ENCODE peak calls at places on chromosomes 16 and 17, in four cellular contexts. One of them, this sample, is unnamed.

GRCh38 chr16:29029168-29029994 is 44.5 kb downstream of the LAT start:
- DNase-seq in A549: peak; percentile 25
- DNase-seq in lower lobe of right lung: no peak
- DNase-seq in left ventricle myocardium inferior: no peak
- DNase-seq in this sample: no peak

GRCh38 chr17:40607641-40608040 is 40.0 kb downstream of the SMARCE1 start:
- DNase-seq in A549: no peak
- DNase-seq in lower lobe of right lung: no peak
- DNase-seq in left ventricle myocardium inferior: no peak
- DNase-seq in this sample: no peak

GRCh38 chr16:87681990-87682570 is 79.8 kb downstream of the JPH3 start:
- DNase-seq in A549: peak; percentile 46
- DNase-seq in lower lobe of right lung: no peak
- DNase-seq in left ventricle myocardium inferior: no peak
- DNase-seq in this sample: no peak

GRCh38 chr16:83393196-83393981 is 414.4 kb upstream of the HSBP1 start:
- DNase-seq in A549: no peak
- DNase-seq in lower lobe of right lung: no peak
- DNase-seq in left ventricle myocardium inferior: no peak
- DNase-seq in this sample: peak; percentile 4

GRCh38 chr16:66030036-66030435 is 336.5 kb upstream of the CDH5 start:
- DNase-seq in A549: no peak
- DNase-seq in lower lobe of right lung: no peak
- DNase-seq in left ventricle myocardium inferior: no peak
- DNase-seq in this sample: no peak

GRCh38 chr16:85955566-85955965 is 56.6 kb downstream of the IRF8 start:
- DNase-seq in A549: no peak
- DNase-seq in lower lobe of right lung: no peak
- DNase-seq in left ventricle myocardium inferior: no peak
- DNase-seq in this sample: no peak

GRCh38 chr17:32482568-32483320 is 4.0 kb upstream of the CDK5R1 start:
- DNase-seq in A549: no peak
- DNase-seq in lower lobe of right lung: no peak
- DNase-seq in left ventricle myocardium inferior: no peak
- DNase-seq in this sample: no peak

GRCh38 chr17:49817993-49818392 is 29.5 kb downstream of the KAT7 start:
- DNase-seq in A549: no peak
- DNase-seq in lower lobe of right lung: no peak
- DNase-seq in left ventricle myocardium inferior: no peak
- DNase-seq in this sample: no peak

GRCh38 chr16:50708373-50709060 is 15.1 kb downstream of the NOD2 start:
- DNase-seq in A549: no peak
- DNase-seq in lower lobe of right lung: peak; percentile 60
- DNase-seq in left ventricle myocardium inferior: no peak
- DNase-seq in this sample: no peak

GRCh38 chr16:82038941-82039340 is 3.9 kb downstream of the HSD17B2 start:
- DNase-seq in A549: no peak
- DNase-seq in lower lobe of right lung: no peak
- DNase-seq in left ventricle myocardium inferior: no peak
- DNase-seq in this sample: no peak

GRCh38 chr16:89602273-89602951 is 11.0 kb upstream of the DPEP1 start:
- DNase-seq in A549: peak; percentile 56
- DNase-seq in lower lobe of right lung: no peak
- DNase-seq in left ventricle myocardium inferior: no peak
- DNase-seq in this sample: peak; percentile 29

GRCh38 chr17:2102931-2103398 is 48.1 kb downstream of the HIC1 start:
- DNase-seq in A549: no peak
- DNase-seq in lower lobe of right lung: no peak
- DNase-seq in left ventricle myocardium inferior: no peak
- DNase-seq in this sample: no peak

GRCh38 chr17:63309021-63309420 is 137.1 kb downstream of the CYB561 start:
- DNase-seq in A549: no peak
- DNase-seq in lower lobe of right lung: no peak
- DNase-seq in left ventricle myocardium inferior: no peak
- DNase-seq in this sample: no peak

GRCh38 chr17:62995377-62995885 is 29.4 kb downstream of the TANC2 start:
- DNase-seq in A549: peak; percentile 40
- DNase-seq in lower lobe of right lung: no peak
- DNase-seq in left ventricle myocardium inferior: no peak
- DNase-seq in this sample: no peak

GRCh38 chr17:58570758-58571157 is 56.3 kb upstream of the MTMR4 start:
- DNase-seq in A549: no peak
- DNase-seq in lower lobe of right lung: no peak
- DNase-seq in left ventricle myocardium inferior: no peak
- DNase-seq in this sample: no peak

GRCh38 chr17:7323731-7324437 is 5.3 kb downstream of the NEURL4 start:
- DNase-seq in A549: peak; percentile 83
- DNase-seq in lower lobe of right lung: peak; percentile 75
- DNase-seq in left ventricle myocardium inferior: peak; percentile 50
- DNase-seq in this sample: peak; percentile 61

GRCh38 chr16:13021996-13022395 is 120.6 kb downstream of the SHISA9 start:
- DNase-seq in A549: no peak
- DNase-seq in lower lobe of right lung: no peak
- DNase-seq in left ventricle myocardium inferior: no peak
- DNase-seq in this sample: no peak

GRCh38 chr17:57455063-57455914 is 199.0 kb downstream of the MSI2 start:
- DNase-seq in A549: no peak
- DNase-seq in lower lobe of right lung: no peak
- DNase-seq in left ventricle myocardium inferior: no peak
- DNase-seq in this sample: no peak

GRCh38 chr16:90046971-90047713 is 27.9 kb upstream of the DBNDD1 start:
- DNase-seq in A549: no peak
- DNase-seq in lower lobe of right lung: peak; percentile 81
- DNase-seq in left ventricle myocardium inferior: peak; percentile 65
- DNase-seq in this sample: peak; percentile 58

GRCh38 chr16:58264961-58265479 is 29.8 kb downstream of the PRSS54 start:
- DNase-seq in A549: peak; percentile 44
- DNase-seq in lower lobe of right lung: no peak
- DNase-seq in left ventricle myocardium inferior: no peak
- DNase-seq in this sample: no peak

GRCh38 chr16:4489030-4489429 is 12.8 kb downstream of the HMOX2 start:
- DNase-seq in A549: no peak
- DNase-seq in lower lobe of right lung: no peak
- DNase-seq in left ventricle myocardium inferior: no peak
- DNase-seq in this sample: no peak

GRCh38 chr16:88686062-88686438 is 257 bp downstream of the SNAI3 start:
- DNase-seq in A549: no peak
- DNase-seq in lower lobe of right lung: peak; percentile 74
- DNase-seq in left ventricle myocardium inferior: no peak
- DNase-seq in this sample: peak; percentile 37

GRCh38 chr16:80176114-80176513 is 364.7 kb upstream of the DYNLRB2 start:
- DNase-seq in A549: no peak
- DNase-seq in lower lobe of right lung: no peak
- DNase-seq in left ventricle myocardium inferior: no peak
- DNase-seq in this sample: no peak

GRCh38 chr17:35241520-35241919 is 1.4 kb upstream of the SLFN5 start:
- DNase-seq in A549: no peak
- DNase-seq in lower lobe of right lung: no peak
- DNase-seq in left ventricle myocardium inferior: no peak
- DNase-seq in this sample: no peak

GRCh38 chr16:56969769-56970168 is 8.0 kb downstream of the CETP start:
- DNase-seq in A549: no peak
- DNase-seq in lower lobe of right lung: no peak
- DNase-seq in left ventricle myocardium inferior: no peak
- DNase-seq in this sample: no peak

GRCh38 chr16:89670496-89671431 is 13.1 kb downstream of the SPATA33 start:
- DNase-seq in A549: no peak
- DNase-seq in lower lobe of right lung: no peak
- DNase-seq in left ventricle myocardium inferior: no peak
- DNase-seq in this sample: no peak

GRCh38 chr16:4517812-4518211 is 20.8 kb downstream of the CDIP1 start:
- DNase-seq in A549: peak; percentile 40
- DNase-seq in lower lobe of right lung: no peak
- DNase-seq in left ventricle myocardium inferior: no peak
- DNase-seq in this sample: no peak

GRCh38 chr17:4520881-4521600 is 22.4 kb downstream of the SPNS2 start:
- DNase-seq in A549: no peak
- DNase-seq in lower lobe of right lung: peak; percentile 86
- DNase-seq in left ventricle myocardium inferior: no peak
- DNase-seq in this sample: no peak

GRCh38 chr16:63612462-63613227 is 1509.2 kb downstream of the CDH11 start:
- DNase-seq in A549: no peak
- DNase-seq in lower lobe of right lung: no peak
- DNase-seq in left ventricle myocardium inferior: no peak
- DNase-seq in this sample: no peak

DNA sequence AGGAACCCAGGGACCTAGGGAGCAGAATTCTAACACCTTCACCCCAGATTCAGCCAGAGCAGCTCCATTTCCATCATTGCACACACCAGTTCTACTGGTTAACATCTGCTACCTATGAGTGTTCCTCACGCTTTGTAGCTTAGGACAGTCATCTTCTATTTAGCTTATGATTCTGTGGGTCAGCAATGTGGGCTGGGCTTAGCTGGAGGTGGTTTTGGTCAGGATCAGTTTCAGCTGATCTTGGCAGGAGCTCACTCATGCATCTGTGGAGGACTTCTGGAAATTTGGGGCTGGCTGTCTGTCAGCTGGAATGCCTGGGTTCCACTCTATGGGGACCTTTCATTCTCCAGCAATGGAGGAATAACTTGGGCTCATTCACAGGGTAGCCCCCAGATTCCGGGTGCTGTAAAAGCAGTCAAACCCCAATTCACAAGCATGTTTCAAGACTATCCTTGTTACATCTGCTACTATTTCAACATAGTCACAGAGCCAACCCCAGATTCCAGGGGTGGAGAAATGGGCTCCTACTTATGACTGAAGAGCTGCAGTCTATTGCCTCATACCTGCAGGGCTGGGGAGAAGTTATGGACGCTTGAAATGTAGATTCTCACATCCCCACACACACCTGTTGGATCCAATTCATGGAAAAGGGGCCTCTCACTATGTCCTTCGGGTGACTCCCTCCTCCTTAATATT is 3.4 kb upstream of the HP start:
- DNase-seq in A549: no peak
- DNase-seq in lower lobe of right lung: no peak
- DNase-seq in left ventricle myocardium inferior: no peak
- DNase-seq in this sample: no peak
- H3K4me3 ChIP-seq in A549: no peak overlapping the region
- H3K4me3 ChIP-seq in lower lobe of right lung: no peak overlapping the region
- H3K4me3 ChIP-seq in left ventricle myocardium inferior: no peak overlapping the region
- H3K4me3 ChIP-seq in this sample: no peak overlapping the region

GRCh38 chr17:8781784-8782575 is 17.2 kb downstream of the MFSD6L start:
- DNase-seq in A549: no peak
- DNase-seq in lower lobe of right lung: no peak
- DNase-seq in left ventricle myocardium inferior: no peak
- DNase-seq in this sample: no peak

GRCh38 chr17:8789743-8790142 is 9.4 kb downstream of the MFSD6L start:
- DNase-seq in A549: no peak
- DNase-seq in lower lobe of right lung: no peak
- DNase-seq in left ventricle myocardium inferior: no peak
- DNase-seq in this sample: no peak

GRCh38 chr17:8788998-8789397 is 10.2 kb downstream of the MFSD6L start:
- DNase-seq in A549: no peak
- DNase-seq in lower lobe of right lung: no peak
- DNase-seq in left ventricle myocardium inferior: no peak
- DNase-seq in this sample: no peak

GRCh38 chr17:8791248-8791909 is 7.8 kb downstream of the MFSD6L start:
- DNase-seq in A549: no peak
- DNase-seq in lower lobe of right lung: no peak
- DNase-seq in left ventricle myocardium inferior: no peak
- DNase-seq in this sample: no peak

GRCh38 chr17:8785547-8786412 is 13.4 kb downstream of the MFSD6L start:
- DNase-seq in A549: peak; percentile 69
- DNase-seq in lower lobe of right lung: peak; percentile 79
- DNase-seq in left ventricle myocardium inferior: peak; percentile 71
- DNase-seq in this sample: peak; percentile 80
- TF ChIP-seq CTCF in A549: peak; percentile 85
- TF ChIP-seq CTCF in lower lobe of right lung: peak; percentile 90
- TF ChIP-seq CTCF in left ventricle myocardium inferior: peak; percentile 91
- TF ChIP-seq CTCF in this sample: peak; percentile 88

DNA sequence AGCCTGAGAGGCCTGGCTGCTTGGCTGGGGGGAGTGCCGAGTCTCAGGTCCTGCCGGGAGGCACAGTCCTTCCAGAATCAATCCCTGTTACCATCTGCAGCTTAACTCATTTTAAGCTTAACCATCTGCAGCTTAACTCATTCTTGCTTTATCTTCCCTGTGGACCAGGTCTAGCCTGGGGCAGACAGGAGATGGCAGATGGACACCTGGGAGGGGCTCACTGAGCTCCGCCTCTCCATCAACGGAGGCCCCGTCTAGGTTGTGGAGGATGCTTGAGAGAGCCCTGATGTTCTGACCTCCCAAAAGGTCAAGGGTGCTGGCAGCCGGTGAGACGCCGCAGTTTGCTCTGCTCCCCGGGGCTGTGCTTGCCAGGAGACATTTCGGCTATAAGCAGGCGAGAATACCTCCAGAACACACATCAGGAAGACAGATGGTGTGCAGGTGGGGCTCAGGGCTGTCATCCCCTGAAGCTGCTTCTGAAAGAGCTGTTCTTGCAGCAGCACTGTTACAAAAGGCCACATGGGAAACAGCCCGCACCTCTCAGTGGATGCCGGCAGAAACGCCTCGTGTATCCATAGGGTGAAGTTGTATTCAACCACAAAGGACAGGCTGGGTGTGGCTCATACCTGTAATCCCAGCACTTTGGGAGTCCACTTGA is 41.3 kb downstream of the BAIAP2 start:
- DNase-seq in A549: no peak
- DNase-seq in lower lobe of right lung: no peak
- DNase-seq in left ventricle myocardium inferior: no peak
- DNase-seq in this sample: no peak
- H3K27ac ChIP-seq in A549: no peak overlapping the region
- H3K27ac ChIP-seq in lower lobe of right lung: no peak overlapping the region
- H3K27ac ChIP-seq in left ventricle myocardium inferior: no peak overlapping the region
- H3K27ac ChIP-seq in this sample: no peak overlapping the region

GRCh38 chr16:2159052-2159838 is 3.7 kb downstream of the TRAF7 start:
- DNase-seq in A549: no peak
- DNase-seq in lower lobe of right lung: no peak
- DNase-seq in left ventricle myocardium inferior: no peak
- DNase-seq in this sample: peak; percentile 52
- H3K4me3 ChIP-seq in A549: no peak overlapping the region
- H3K4me3 ChIP-seq in lower lobe of right lung: peak overlapping the region; percentile 33
- H3K4me3 ChIP-seq in left ventricle myocardium inferior: peak overlapping the region; percentile 33
- H3K4me3 ChIP-seq in this sample: peak overlapping the region; percentile 9

DNA sequence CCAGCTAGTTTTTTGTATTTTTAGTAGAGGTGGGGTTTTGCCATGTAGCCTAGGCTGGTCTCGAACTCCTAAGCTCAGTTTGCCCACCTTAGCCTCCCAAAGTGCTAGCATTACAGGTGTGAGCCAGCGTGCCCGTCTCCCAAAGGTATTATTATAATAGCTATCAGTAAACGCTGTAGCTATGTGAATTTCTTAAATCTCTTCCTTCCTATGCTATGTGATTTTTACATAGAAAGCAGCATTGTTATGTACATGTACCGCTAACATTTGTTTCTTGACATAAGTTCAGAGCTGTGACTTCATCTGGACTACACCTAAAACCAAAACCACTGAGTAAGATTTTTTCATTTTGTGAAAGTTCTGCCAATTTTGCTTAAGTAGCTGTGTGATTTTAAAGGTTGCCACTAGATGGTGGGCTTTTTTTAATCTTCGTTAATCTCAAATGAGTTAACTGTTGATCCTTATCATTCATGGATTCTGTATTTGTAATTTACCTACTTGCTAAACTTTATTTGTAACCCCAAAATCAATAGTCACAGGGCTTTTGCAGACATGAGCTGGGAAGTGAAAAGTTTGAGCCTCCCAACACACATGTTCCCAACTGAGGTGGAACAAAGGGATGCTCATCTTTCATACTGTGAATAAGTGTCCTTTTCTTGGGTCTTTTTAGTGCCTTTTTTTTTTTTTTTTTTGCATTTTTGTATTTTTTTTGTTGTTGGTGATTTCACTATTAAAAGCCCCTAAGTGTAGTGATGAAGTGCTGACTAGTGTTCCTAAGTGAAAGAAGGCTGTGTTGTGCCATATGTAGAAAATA is 21.9 kb downstream of the PRKAR1A start:
- DNase-seq in A549: no peak
- DNase-seq in lower lobe of right lung: no peak
- DNase-seq in left ventricle myocardium inferior: no peak
- DNase-seq in this sample: no peak
- TF ChIP-seq CTCF in A549: peak; percentile 49
- TF ChIP-seq CTCF in lower lobe of right lung: peak; percentile 41
- TF ChIP-seq CTCF in left ventricle myocardium inferior: peak; percentile 50
- TF ChIP-seq CTCF in this sample: no peak

This sample was measured in heart right ventricle.